ENCODE peak calls at places on chromosomes 13 and 19, in ten cellular contexts. L is endothelial cell of umbilical vein; Y is naive B cell; D is NCI-H1436; Q is T-helper 1 cell; C is SW480; X is ELR; R is activated CD8-positive, alpha-beta memory T cell treated with anti-CD3 and anti-CD28 coated beads, Interleukin-2, amount 50 U/mL, for 48 hours; W is COLO829; U is NCI-H446 treated with DMSO at 0.1 percent for 48 hours. I is an unnamed sample.
A peak's percentile ranks its signal among the peaks of the same experiment; 100 is the strongest.

GRCh38 chr13:20320885-20321284 is 88.8 kb upstream of the GJB6 start:
- DNase-seq in L (no peak), Y (no peak), D (no peak), Q (no peak), C (no peak), X (no peak), R (no peak), W (no peak), U (no peak), I (no peak)

GRCh38 chr19:54470991-54471782 is 1.9 kb downstream of the CDC42EP5 start:
- DNase-seq in L (peak; percentile 67), Y (no peak), D (no peak), Q (no peak), C (peak; percentile 54), X (no peak), R (no peak), W (peak; percentile 27), U (no peak), I (peak; percentile 75)

GRCh38 chr13:113138792-113139551 is 16.4 kb downstream of the F10 start:
- DNase-seq in L (no peak), Y (no peak), D (no peak), Q (no peak), C (peak; percentile 54), X (no peak), R (no peak), W (no peak), U (no peak), I (peak; percentile 49)

GRCh38 chr13:39217471-39217870 is 179.2 kb downstream of the NHLRC3 start:
- DNase-seq in L (no peak), Y (no peak), D (no peak), Q (no peak), C (no peak), X (no peak), R (no peak), W (peak; percentile 68), U (no peak), I (no peak)

GRCh38 chr19:33176670-33177416 is 17.3 kb upstream of the LRP3 start:
- DNase-seq in L (peak; percentile 100), Y (peak; percentile 99), D (peak; percentile 97), Q (peak; percentile 86), C (peak; percentile 100), X (peak; percentile 98), R (peak; percentile 100), W (peak; percentile 97), U (peak; percentile 99), I (peak; percentile 97)

GRCh38 chr19:18798384-18799352 is 7.6 kb upstream of the COMP start:
- DNase-seq in L (no peak), Y (no peak), D (no peak), Q (no peak), C (peak; percentile 61), X (no peak), R (no peak), W (no peak), U (no peak), I (no peak)

GRCh38 chr19:36032251-36033104 is at the start of gene CLIP3:
- DNase-seq in L (peak; percentile 64), Y (no peak), D (peak; percentile 81), Q (no peak), C (no peak), X (peak; percentile 69), R (peak; percentile 81), W (peak; percentile 64), U (no peak), I (peak; percentile 67)

GRCh38 chr19:10010247-10010691 is at the start of gene COL5A3:
- DNase-seq in L (no peak), Y (no peak), D (no peak), Q (no peak), C (peak; percentile 22), X (peak; percentile 30), R (no peak), W (no peak), U (no peak), I (no peak)

GRCh38 chr13:75993823-75994222 is 357.7 kb downstream of the LMO7 start:
- DNase-seq in L (no peak), Y (no peak), D (no peak), Q (no peak), C (no peak), X (peak; percentile 20), R (no peak), W (no peak), U (no peak), I (no peak)

GRCh38 chr19:39590265-39590664 is 12.1 kb upstream of the LGALS13 start:
- DNase-seq in L (peak; percentile 4), Y (no peak), D (no peak), Q (no peak), C (no peak), X (peak; percentile 8), R (no peak), W (no peak), U (no peak), I (peak; percentile 24)

GRCh38 chr13:75452564-75452963 is 29.4 kb downstream of the TBC1D4 start:
- DNase-seq in L (no peak), Y (no peak), D (no peak), Q (no peak), C (no peak), X (no peak), R (no peak), W (no peak), U (no peak), I (no peak)

GRCh38 chr19:11510444-11510843 is 4.8 kb upstream of the ZNF653 start:
- DNase-seq in L (no peak), Y (no peak), D (no peak), Q (no peak), C (no peak), X (no peak), R (no peak), W (no peak), U (no peak), I (no peak)

GRCh38 chr13:36712785-36713184 is 39.0 kb downstream of the SERTM1 start:
- DNase-seq in L (no peak), Y (no peak), D (no peak), Q (no peak), C (no peak), X (no peak), R (no peak), W (no peak), U (no peak), I (no peak)

GRCh38 chr13:26605845-26606244 is 48.4 kb downstream of the WASF3 start:
- DNase-seq in L (no peak), Y (no peak), D (no peak), Q (no peak), C (no peak), X (peak; percentile 21), R (no peak), W (peak; percentile 16), U (no peak), I (no peak)

GRCh38 chr13:93227906-93228801 is 1.5 kb downstream of the GPC6 start:
- DNase-seq in L (no peak), Y (no peak), D (peak; percentile 73), Q (no peak), C (no peak), X (peak; percentile 85), R (no peak), W (no peak), U (peak; percentile 61), I (no peak)

I was measured in dermis microvascular lymphatic vessel endothelial cell.